ENCODE peak calls at places on chromosomes 16 and 17, in ten cellular contexts. X is stimulated activated CD4-positive, alpha-beta T cell treated with anti-CD3 and anti-CD28 coated beads, Interleukin-1b, Interleukin-23, amount 100 ng/mL, for 1 hour; N is amniotic stem cell; A is SJCRH30; T is GM20000; Q is T-helper 1 cell; D is central memory CD4-positive, alpha-beta T cell; P is islet precursor cell; E is A549; O is GM19239. M is an unnamed sample.

GRCh38 chr17:51427259-51428255 is 167.2 kb downstream of the UTP18 start:
- DNase-seq in X (peak; percentile 30), N (no peak), A (peak; percentile 88), T (peak; percentile 54), Q (peak; percentile 49), D (peak; percentile 82), P (peak; percentile 50), E (no peak), O (no peak), M (no peak)

GRCh38 chr16:84737658-84738057 is 37.9 kb downstream of the USP10 start:
- DNase-seq in X (no peak), N (no peak), A (no peak), T (no peak), Q (no peak), D (no peak), P (no peak), E (no peak), O (no peak), M (no peak)

GRCh38 chr16:2083409-2083808 is 35.6 kb downstream of the TSC2 start:
- DNase-seq in X (no peak), N (no peak), A (no peak), T (no peak), Q (no peak), D (no peak), P (no peak), E (no peak), O (no peak), M (no peak)

GRCh38 chr17:44997733-44998520 is 29.8 kb upstream of the C1QL1 start:
- DNase-seq in X (no peak), N (no peak), A (peak; percentile 92), T (no peak), Q (no peak), D (no peak), P (no peak), E (no peak), O (no peak), M (no peak)

GRCh38 chr16:73157861-73158260 is 109.9 kb upstream of the ZFHX3 start:
- DNase-seq in X (no peak), N (no peak), A (no peak), T (no peak), Q (no peak), D (no peak), P (no peak), E (no peak), O (no peak), M (no peak)

GRCh38 chr16:12617401-12617819 is 186.3 kb downstream of the CPPED1 start:
- DNase-seq in X (no peak), N (no peak), A (no peak), T (no peak), Q (no peak), D (no peak), P (no peak), E (no peak), O (no peak), M (no peak)

GRCh38 chr17:29162909-29163341 is 17.3 kb downstream of the MYO18A start:
- DNase-seq in X (no peak), N (no peak), A (peak; percentile 66), T (no peak), Q (no peak), D (no peak), P (no peak), E (no peak), O (no peak), M (no peak)

GRCh38 chr17:29870836-29871430 is 59.1 kb downstream of the SSH2 start:
- DNase-seq in X (no peak), N (no peak), A (peak; percentile 95), T (no peak), Q (no peak), D (no peak), P (no peak), E (no peak), O (no peak), M (no peak)

GRCh38 chr17:44053130-44053872 is 13.2 kb downstream of the LSM12 start:
- DNase-seq in X (no peak), N (no peak), A (no peak), T (no peak), Q (no peak), D (no peak), P (no peak), E (no peak), O (no peak), M (no peak)

GRCh38 chr17:76983075-76983411 is 114.8 kb downstream of the MGAT5B start:
- DNase-seq in X (no peak), N (no peak), A (no peak), T (no peak), Q (no peak), D (no peak), P (no peak), E (no peak), O (no peak), M (no peak)

GRCh38 chr17:75785770-75786538 is 1.3 kb downstream of the UNK start:
- DNase-seq in X (no peak), N (no peak), A (peak; percentile 61), T (no peak), Q (no peak), D (no peak), P (no peak), E (no peak), O (no peak), M (no peak)

GRCh38 chr17:7398612-7399011 is 4.3 kb upstream of the PLSCR3 start:
- DNase-seq in X (no peak), N (no peak), A (no peak), T (no peak), Q (no peak), D (no peak), P (no peak), E (no peak), O (no peak), M (no peak)

GRCh38 chr16:81181013-81181720 is 57.3 kb upstream of the BCO1 start:
- DNase-seq in X (no peak), N (peak; percentile 92), A (peak; percentile 92), T (no peak), Q (no peak), D (no peak), P (peak; percentile 99), E (peak; percentile 94), O (no peak), M (peak; percentile 81)

GRCh38 chr17:78322858-78323455 is 36.9 kb downstream of the SOCS3 start:
- DNase-seq in X (no peak), N (no peak), A (no peak), T (no peak), Q (no peak), D (no peak), P (peak; percentile 60), E (no peak), O (no peak), M (no peak)

GRCh38 chr16:64977211-64977920 is 144.5 kb downstream of the CDH11 start:
- DNase-seq in X (no peak), N (no peak), A (no peak), T (no peak), Q (no peak), D (no peak), P (no peak), E (no peak), O (no peak), M (no peak)

GRCh38 chr17:34665803-34666763 is 86.7 kb downstream of the TMEM132E start:
- DNase-seq in X (no peak), N (no peak), A (no peak), T (no peak), Q (no peak), D (no peak), P (no peak), E (no peak), O (no peak), M (no peak)

GRCh38 chr16:77781091-77781490 is 7.3 kb upstream of the VAT1L start:
- DNase-seq in X (no peak), N (no peak), A (no peak), T (no peak), Q (no peak), D (no peak), P (no peak), E (no peak), O (no peak), M (no peak)

GRCh38 chr16:85491798-85492616 is 121.1 kb upstream of the GSE1 start:
- DNase-seq in X (no peak), N (no peak), A (no peak), T (no peak), Q (no peak), D (no peak), P (peak; percentile 86), E (no peak), O (no peak), M (no peak)

GRCh38 chr17:31416503-31416923 is 25.0 kb downstream of the RAB11FIP4 start:
- DNase-seq in X (no peak), N (no peak), A (peak; percentile 85), T (no peak), Q (no peak), D (no peak), P (peak; percentile 83), E (no peak), O (no peak), M (no peak)

GRCh38 chr17:64641499-64641898 is 20.6 kb downstream of the SMURF2 start:
- DNase-seq in X (no peak), N (no peak), A (peak; percentile 52), T (no peak), Q (no peak), D (no peak), P (peak; percentile 65), E (peak; percentile 41), O (no peak), M (no peak)

GRCh38 chr16:88618182-88618955 is 20.0 kb upstream of the IL17C start:
- DNase-seq in X (no peak), N (no peak), A (no peak), T (no peak), Q (no peak), D (no peak), P (no peak), E (no peak), O (no peak), M (no peak)

GRCh38 chr17:76700627-76701470 is 9.9 kb downstream of the MXRA7 start:
- DNase-seq in X (no peak), N (peak; percentile 76), A (peak; percentile 93), T (no peak), Q (no peak), D (no peak), P (peak; percentile 94), E (no peak), O (no peak), M (no peak)

GRCh38 chr16:28188085-28188916 is 23.5 kb downstream of the XPO6 start:
- DNase-seq in X (no peak), N (no peak), A (no peak), T (peak; percentile 63), Q (no peak), D (no peak), P (no peak), E (no peak), O (no peak), M (no peak)

GRCh38 chr16:85768225-85768624 is 17.3 kb upstream of the C16orf74 start:
- DNase-seq in X (no peak), N (no peak), A (no peak), T (no peak), Q (no peak), D (no peak), P (no peak), E (no peak), O (no peak), M (no peak)

GRCh38 chr17:29645516-29646051 is 22.9 kb upstream of the CORO6 start:
- DNase-seq in X (no peak), N (no peak), A (peak; percentile 40), T (no peak), Q (no peak), D (no peak), P (no peak), E (no peak), O (no peak), M (no peak)

GRCh38 chr17:77182205-77182604 is 41.4 kb downstream of the SEC14L1 start:
- DNase-seq in X (no peak), N (no peak), A (no peak), T (peak; percentile 37), Q (no peak), D (peak; percentile 4), P (no peak), E (no peak), O (no peak), M (no peak)

GRCh38 chr16:50742521-50743150 is 750 bp downstream of the CYLD start:
- DNase-seq in X (no peak), N (no peak), A (peak; percentile 13), T (peak; percentile 75), Q (peak; percentile 51), D (peak; percentile 67), P (no peak), E (no peak), O (peak; percentile 33), M (no peak)

GRCh38 chr16:59210955-59211541 is 476.9 kb upstream of the GOT2 start:
- DNase-seq in X (no peak), N (no peak), A (peak; percentile 96), T (no peak), Q (no peak), D (no peak), P (peak; percentile 93), E (peak; percentile 27), O (no peak), M (no peak)